ENCODE peak calls at places on chromosomes 6 and 20, in six cellular contexts. R, V, P, O, Y and K are unnamed samples.

GRCh38 chr6:3868544-3868943 is 19.4 kb downstream of the FAM50B start:
- DNase-seq in Y (no peak), P (peak), V (no peak), R (peak), O (no peak), K (no peak)

GRCh38 chr6:13354331-13355042 is 26.1 kb upstream of the TBC1D7 start:
- DNase-seq in V (no peak), O (no peak), P (no peak), R (peak), Y (no peak), K (no peak)

GRCh38 chr6:35764238-35764896 is 12.0 kb upstream of the CLPSL2 start:
- DNase-seq in V (no peak), O (no peak), P (no peak), Y (no peak), R (no peak), K (no peak)

GRCh38 chr6:100376103-100376502 is 88.6 kb downstream of the SIM1 start:
- DNase-seq in P (peak), Y (no peak), O (no peak), V (no peak), R (no peak), K (no peak)

GRCh38 chr20:38222231-38222922 is 38.2 kb downstream of the KIAA1755 start:
- DNase-seq in P (peak), Y (peak), V (no peak), O (no peak), R (peak), K (no peak)

GRCh38 chr6:163756079-163756478 is 341.6 kb downstream of the QKI start:
- DNase-seq in V (no peak), R (no peak), P (no peak), Y (peak), O (no peak), K (no peak)

GRCh38 chr6:139983555-139984276 is 609.3 kb upstream of the CITED2 start:
- DNase-seq in R (peak), P (no peak), Y (no peak), V (no peak), O (no peak), K (no peak)

GRCh38 chr6:155782739-155783459 is 327.3 kb upstream of the NOX3 start:
- DNase-seq in R (peak), P (no peak), V (no peak), O (no peak), Y (no peak), K (no peak)

GRCh38 chr6:40194771-40195170 is 260.5 kb upstream of the MOCS1 start:
- DNase-seq in Y (no peak), P (no peak), O (no peak), R (no peak), V (no peak), K (no peak)

GRCh38 chr6:169093121-169093723 is 160.4 kb downstream of the THBS2 start:
- DNase-seq in O (no peak), P (no peak), V (no peak), Y (no peak), R (no peak), K (no peak)

GRCh38 chr6:19417713-19418112 is 419.5 kb upstream of the ID4 start:
- DNase-seq in V (no peak), Y (no peak), P (no peak), O (no peak), R (peak), K (no peak)

GRCh38 chr6:152048921-152049320 is 241.4 kb downstream of the ESR1 start:
- DNase-seq in Y (no peak), V (no peak), P (peak), O (no peak), R (no peak), K (no peak)

GRCh38 chr6:118537579-118537978 is 10.5 kb upstream of the PLN start:
- DNase-seq in Y (no peak), O (no peak), R (peak), P (no peak), V (peak), K (no peak)

GRCh38 chr6:27178001-27178730 is 69.3 kb upstream of the PRSS16 start:
- DNase-seq in Y (peak), R (peak), O (peak), V (no peak), P (no peak), K (peak)

GRCh38 chr20:11453430-11453829 is 464.3 kb upstream of the BTBD3 start:
- DNase-seq in R (peak), P (no peak), O (no peak), V (no peak), Y (no peak), K (no peak)

GRCh38 chr20:53072923-53073579 is 100.9 kb downstream of the TSHZ2 start:
- DNase-seq in Y (no peak), O (no peak), P (no peak), R (no peak), V (no peak), K (no peak)

GRCh38 chr20:36305602-36306556 is at the start of gene DLGAP4:
- DNase-seq in R (no peak), O (peak), P (no peak), V (no peak), Y (peak), K (peak)

GRCh38 chr6:65627015-65627414 is 80.0 kb downstream of the EYS start:
- DNase-seq in V (no peak), P (no peak), R (no peak), O (no peak), Y (no peak), K (no peak)

GRCh38 chr20:61161649-61162210 is 90.3 kb upstream of the CDH4 start:
- DNase-seq in O (no peak), V (no peak), P (no peak), R (peak), Y (no peak), K (no peak)

GRCh38 chr20:50034567-50035170 is 51.9 kb downstream of the SNAI1 start:
- DNase-seq in R (peak), O (no peak), Y (no peak), V (no peak), P (no peak), K (peak)

GRCh38 chr6:148235446-148235845 is 107.2 kb upstream of the SASH1 start:
- DNase-seq in Y (no peak), R (peak), O (no peak), V (no peak), P (no peak), K (no peak)

GRCh38 chr20:44271915-44272663 is 25.0 kb downstream of the GDAP1L1 start:
- DNase-seq in V (no peak), P (peak), O (no peak), Y (no peak), R (no peak), K (no peak)

GRCh38 chr6:14676084-14676483 is 558.5 kb downstream of the CD83 start:
- DNase-seq in V (no peak), P (no peak), Y (no peak), O (no peak), R (peak), K (no peak)

GRCh38 chr20:36432096-36432495 is 109.2 kb upstream of the MYL9 start:
- DNase-seq in V (no peak), P (no peak), Y (no peak), O (no peak), R (no peak), K (no peak)

GRCh38 chr20:20710847-20711315 is 1.6 kb downstream of the RALGAPA2 start:
- DNase-seq in R (no peak), P (no peak), V (peak), Y (no peak), O (no peak), K (no peak)

GRCh38 chr20:53900380-53900999 is 169.9 kb downstream of the BCAS1 start:
- DNase-seq in Y (no peak), V (no peak), P (no peak), O (no peak), R (peak), K (no peak)

GRCh38 chr6:144134176-144134575 is 16.1 kb upstream of the STX11 start:
- DNase-seq in R (peak), O (no peak), P (no peak), Y (no peak), V (no peak), K (no peak)

GRCh38 chr6:33080127-33081089 is 4.6 kb downstream of the HLA-DPB1 start:
- DNase-seq in R (peak), P (no peak), O (no peak), V (no peak), Y (no peak), K (peak)

GRCh38 chr20:35909796-35910195 is 44.5 kb downstream of the SCAND1 start:
- DNase-seq in O (no peak), R (no peak), V (no peak), Y (no peak), P (no peak), K (no peak)

GRCh38 chr6:158611600-158612041 is 32.9 kb downstream of the DYNLT1 start:
- DNase-seq in P (no peak), O (no peak), Y (no peak), R (no peak), V (no peak), K (no peak)

GRCh38 chr6:22366214-22366613 is 69.4 kb upstream of the PRL start:
- DNase-seq in R (peak), P (no peak), O (no peak), V (no peak), Y (no peak), K (no peak)

GRCh38 chr6:97085772-97086171 is 161.2 kb downstream of the KLHL32 start:
- DNase-seq in R (peak), P (no peak), O (no peak), Y (no peak), V (no peak), K (no peak)

GRCh38 chr6:160730911-160731310 is 28.9 kb downstream of the PLG start:
- DNase-seq in R (peak), P (no peak), V (no peak), Y (no peak), O (no peak), K (no peak)